ENCODE peak calls at places on chromosomes 16 and 17, in ten cellular contexts. One of them, this sample, is unnamed. For H3K4me1, the result is how much of the 10 kb centered on the place peaks cover.

GRCh38 chr17:72135546-72136325 is 14.9 kb downstream of the SOX9 start:
- DNase-seq in hepatocyte: no peak
- DNase-seq in right lobe of liver: no peak
- DNase-seq in CD8-positive, alpha-beta T cell: no peak
- DNase-seq in prostate gland: no peak
- DNase-seq in ascending aorta: no peak
- DNase-seq in sigmoid colon: no peak
- DNase-seq in thoracic aorta: no peak
- DNase-seq in suprapubic skin: no peak
- DNase-seq in breast epithelium: no peak
- DNase-seq in this sample: no peak

GRCh38 chr16:66927918-66928649 is 2.7 kb upstream of the RRAD start:
- DNase-seq in hepatocyte: no peak
- DNase-seq in right lobe of liver: peak
- DNase-seq in suprapubic skin: no peak
- DNase-seq in CD8-positive, alpha-beta T cell: no peak
- DNase-seq in breast epithelium: no peak
- DNase-seq in thoracic aorta: no peak
- DNase-seq in ascending aorta: no peak
- DNase-seq in prostate gland: no peak
- DNase-seq in sigmoid colon: no peak
- DNase-seq in this sample: no peak

GRCh38 chr17:18319604-18320256 is 4.6 kb downstream of the SMCR8 start:
- DNase-seq in prostate gland: peak
- DNase-seq in sigmoid colon: peak
- DNase-seq in hepatocyte: peak
- DNase-seq in CD8-positive, alpha-beta T cell: no peak
- DNase-seq in thoracic aorta: no peak
- DNase-seq in suprapubic skin: no peak
- DNase-seq in ascending aorta: no peak
- DNase-seq in breast epithelium: no peak
- DNase-seq in right lobe of liver: no peak
- DNase-seq in this sample: no peak

GRCh38 chr16:30434852-30435251 is 5.0 kb upstream of the DCTPP1 start:
- DNase-seq in suprapubic skin: no peak
- DNase-seq in hepatocyte: no peak
- DNase-seq in ascending aorta: no peak
- DNase-seq in prostate gland: no peak
- DNase-seq in breast epithelium: no peak
- DNase-seq in sigmoid colon: no peak
- DNase-seq in right lobe of liver: no peak
- DNase-seq in CD8-positive, alpha-beta T cell: no peak
- DNase-seq in thoracic aorta: no peak
- DNase-seq in this sample: no peak

GRCh38 chr17:2595736-2596135 is 2.3 kb downstream of the PAFAH1B1 start:
- DNase-seq in sigmoid colon: no peak
- DNase-seq in thoracic aorta: no peak
- DNase-seq in right lobe of liver: no peak
- DNase-seq in breast epithelium: no peak
- DNase-seq in ascending aorta: no peak
- DNase-seq in hepatocyte: no peak
- DNase-seq in suprapubic skin: no peak
- DNase-seq in prostate gland: no peak
- DNase-seq in CD8-positive, alpha-beta T cell: no peak
- DNase-seq in this sample: no peak

GRCh38 chr16:3879887-3880564 is 487 bp downstream of the CREBBP start:
- DNase-seq in sigmoid colon: peak
- DNase-seq in breast epithelium: peak
- DNase-seq in ascending aorta: peak
- DNase-seq in CD8-positive, alpha-beta T cell: peak
- DNase-seq in prostate gland: peak
- DNase-seq in suprapubic skin: peak
- DNase-seq in right lobe of liver: peak
- DNase-seq in thoracic aorta: no peak
- DNase-seq in hepatocyte: peak
- DNase-seq in this sample: peak

GRCh38 chr16:46830417-46830901 is 521 bp downstream of the C16orf87 start:
- DNase-seq in CD8-positive, alpha-beta T cell: no peak
- DNase-seq in thoracic aorta: no peak
- DNase-seq in right lobe of liver: peak
- DNase-seq in hepatocyte: peak
- DNase-seq in ascending aorta: peak
- DNase-seq in sigmoid colon: no peak
- DNase-seq in prostate gland: peak
- DNase-seq in suprapubic skin: peak
- DNase-seq in breast epithelium: no peak
- DNase-seq in this sample: no peak

GRCh38 chr16:1313721-1314120 is 4.3 kb downstream of the UBE2I start:
- DNase-seq in sigmoid colon: no peak
- DNase-seq in suprapubic skin: no peak
- DNase-seq in right lobe of liver: no peak
- DNase-seq in breast epithelium: no peak
- DNase-seq in hepatocyte: no peak
- DNase-seq in CD8-positive, alpha-beta T cell: no peak
- DNase-seq in ascending aorta: no peak
- DNase-seq in thoracic aorta: no peak
- DNase-seq in prostate gland: no peak
- DNase-seq in this sample: no peak

GRCh38 chr16:46607529-46607928 is 13.7 kb downstream of the SHCBP1 start:
- DNase-seq in thoracic aorta: no peak
- DNase-seq in right lobe of liver: no peak
- DNase-seq in prostate gland: no peak
- DNase-seq in CD8-positive, alpha-beta T cell: no peak
- DNase-seq in sigmoid colon: no peak
- DNase-seq in ascending aorta: no peak
- DNase-seq in hepatocyte: peak
- DNase-seq in suprapubic skin: no peak
- DNase-seq in breast epithelium: no peak
- DNase-seq in this sample: no peak

GRCh38 chr16:81502396-81503060 is 57.9 kb downstream of the CMIP start:
- DNase-seq in CD8-positive, alpha-beta T cell: no peak
- DNase-seq in hepatocyte: no peak
- DNase-seq in ascending aorta: no peak
- DNase-seq in prostate gland: no peak
- DNase-seq in sigmoid colon: no peak
- DNase-seq in thoracic aorta: no peak
- DNase-seq in suprapubic skin: no peak
- DNase-seq in right lobe of liver: no peak
- DNase-seq in breast epithelium: no peak
- DNase-seq in this sample: no peak

GRCh38 chr17:50195196-50195865 is 6.1 kb downstream of the COL1A1 start:
- DNase-seq in right lobe of liver: no peak
- DNase-seq in sigmoid colon: no peak
- DNase-seq in breast epithelium: no peak
- DNase-seq in hepatocyte: no peak
- DNase-seq in suprapubic skin: no peak
- DNase-seq in CD8-positive, alpha-beta T cell: no peak
- DNase-seq in prostate gland: no peak
- DNase-seq in ascending aorta: no peak
- DNase-seq in thoracic aorta: no peak
- DNase-seq in this sample: peak

GRCh38 chr16:74585846-74586392 is 21.0 kb downstream of the GLG1 start:
- DNase-seq in thoracic aorta: no peak
- DNase-seq in ascending aorta: no peak
- DNase-seq in breast epithelium: no peak
- DNase-seq in sigmoid colon: no peak
- DNase-seq in hepatocyte: no peak
- DNase-seq in CD8-positive, alpha-beta T cell: no peak
- DNase-seq in prostate gland: no peak
- DNase-seq in right lobe of liver: no peak
- DNase-seq in suprapubic skin: no peak
- DNase-seq in this sample: no peak

GRCh38 chr16:84832488-84833141 is 12.8 kb downstream of the CRISPLD2 start:
- DNase-seq in right lobe of liver: peak
- DNase-seq in suprapubic skin: peak
- DNase-seq in CD8-positive, alpha-beta T cell: no peak
- DNase-seq in ascending aorta: peak
- DNase-seq in prostate gland: peak
- DNase-seq in breast epithelium: peak
- DNase-seq in thoracic aorta: peak
- DNase-seq in sigmoid colon: peak
- DNase-seq in hepatocyte: peak
- DNase-seq in this sample: peak

GRCh38 chr17:77735341-77736206 is 222.9 kb upstream of the TNRC6C start:
- DNase-seq in CD8-positive, alpha-beta T cell: no peak
- DNase-seq in sigmoid colon: peak
- DNase-seq in suprapubic skin: peak
- DNase-seq in breast epithelium: no peak
- DNase-seq in ascending aorta: peak
- DNase-seq in hepatocyte: peak
- DNase-seq in right lobe of liver: no peak
- DNase-seq in thoracic aorta: peak
- DNase-seq in prostate gland: no peak
- DNase-seq in this sample: peak
- H3K27ac ChIP-seq in CD8-positive, alpha-beta T cell: no peak
- H3K27ac ChIP-seq in sigmoid colon: peak
- H3K27ac ChIP-seq in suprapubic skin: peak
- H3K27ac ChIP-seq in breast epithelium: peak
- H3K27ac ChIP-seq in ascending aorta: peak
- H3K27ac ChIP-seq in hepatocyte: peak
- H3K27ac ChIP-seq in right lobe of liver: no peak
- H3K27ac ChIP-seq in thoracic aorta: peak
- H3K27ac ChIP-seq in prostate gland: peak
- H3K27ac ChIP-seq in this sample: peak

DNA sequence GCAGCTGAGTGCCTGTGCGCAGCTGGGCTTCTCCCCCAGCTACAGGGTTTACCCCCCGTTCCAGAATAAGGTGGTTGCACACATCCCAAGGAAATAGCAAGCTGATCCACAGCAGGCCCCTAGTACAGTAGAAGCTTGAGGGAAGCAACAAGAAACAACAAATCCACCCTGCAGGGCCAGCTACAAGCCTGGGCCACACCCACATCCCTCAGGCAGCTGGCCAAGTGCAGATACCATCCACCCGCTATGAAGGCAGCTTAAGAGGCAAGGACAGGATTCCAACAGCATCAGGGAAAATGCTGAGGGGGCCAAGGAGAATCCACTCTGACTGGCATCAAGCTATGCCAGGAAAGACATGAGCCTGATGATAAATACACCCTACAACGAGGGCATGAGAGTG is 66.9 kb upstream of the RCVRN start:
- DNase-seq in breast epithelium: peak
- DNase-seq in CD8-positive, alpha-beta T cell: no peak
- DNase-seq in right lobe of liver: no peak
- DNase-seq in suprapubic skin: no peak
- DNase-seq in thoracic aorta: no peak
- DNase-seq in ascending aorta: peak
- DNase-seq in hepatocyte: peak
- DNase-seq in prostate gland: peak
- DNase-seq in sigmoid colon: peak
- DNase-seq in this sample: peak
- H3K4me1 ChIP-seq in breast epithelium: under half
- H3K4me1 ChIP-seq in CD8-positive, alpha-beta T cell: under half
- H3K4me1 ChIP-seq in right lobe of liver: under half
- H3K4me1 ChIP-seq in suprapubic skin: under half
- H3K4me1 ChIP-seq in thoracic aorta: under half
- H3K4me1 ChIP-seq in ascending aorta: under half
- H3K4me1 ChIP-seq in hepatocyte: under half
- H3K4me1 ChIP-seq in prostate gland: under half
- H3K4me1 ChIP-seq in sigmoid colon: under half
- H3K4me1 ChIP-seq in this sample: under half

DNA sequence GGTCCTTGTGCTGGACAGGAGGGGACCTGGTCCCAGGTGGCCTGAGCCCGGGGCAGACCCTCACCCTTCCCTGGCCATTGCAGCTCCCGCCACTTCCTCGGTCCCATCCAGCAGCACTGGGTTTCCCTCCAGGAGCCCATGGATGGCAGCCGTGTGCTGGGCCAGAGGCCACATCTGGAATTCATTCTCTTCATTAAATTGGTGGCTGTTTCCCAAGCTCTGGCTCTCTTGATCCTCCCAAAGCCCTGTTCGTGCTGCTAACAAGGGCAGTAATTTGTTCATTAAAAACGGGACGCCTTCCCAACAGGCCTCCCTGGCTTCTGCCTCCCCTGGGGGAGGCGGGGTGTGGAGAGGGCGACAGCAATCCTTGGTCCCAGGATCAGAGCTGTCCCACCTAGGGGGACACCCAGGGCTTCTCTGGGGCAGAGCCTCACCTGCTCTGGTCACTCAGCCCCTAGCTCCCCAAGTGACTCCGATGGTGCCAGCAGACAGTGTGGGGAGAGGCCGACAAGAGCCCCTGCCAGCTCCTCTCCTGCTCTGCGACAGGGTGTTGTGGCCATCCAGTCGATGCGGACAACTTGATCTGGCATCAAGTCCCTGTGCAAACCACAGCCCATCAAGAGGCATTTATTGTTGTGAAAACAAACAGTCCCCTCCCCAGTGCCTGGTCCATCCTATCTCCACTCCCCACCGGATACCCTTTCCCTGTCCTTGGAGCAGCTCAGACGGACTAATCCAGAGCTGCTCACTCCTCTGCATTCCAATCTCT is 44.0 kb downstream of the SDK2 start:
- DNase-seq in ascending aorta: no peak
- DNase-seq in CD8-positive, alpha-beta T cell: no peak
- DNase-seq in suprapubic skin: no peak
- DNase-seq in prostate gland: no peak
- DNase-seq in hepatocyte: no peak
- DNase-seq in sigmoid colon: no peak
- DNase-seq in breast epithelium: no peak
- DNase-seq in right lobe of liver: no peak
- DNase-seq in thoracic aorta: no peak
- DNase-seq in this sample: no peak
- TF ChIP-seq CTCF in ascending aorta: no peak
- TF ChIP-seq CTCF in CD8-positive, alpha-beta T cell: no peak
- TF ChIP-seq CTCF in suprapubic skin: no peak
- TF ChIP-seq CTCF in prostate gland: no peak
- TF ChIP-seq CTCF in hepatocyte: peak
- TF ChIP-seq CTCF in sigmoid colon: no peak
- TF ChIP-seq CTCF in breast epithelium: no peak
- TF ChIP-seq CTCF in right lobe of liver: no peak
- TF ChIP-seq CTCF in thoracic aorta: no peak
- TF ChIP-seq CTCF in this sample: no peak

GRCh38 chr16:56741399-56741798 is 11.5 kb downstream of the NUP93 start:
- DNase-seq in ascending aorta: no peak
- DNase-seq in breast epithelium: no peak
- DNase-seq in prostate gland: no peak
- DNase-seq in thoracic aorta: no peak
- DNase-seq in CD8-positive, alpha-beta T cell: no peak
- DNase-seq in hepatocyte: no peak
- DNase-seq in sigmoid colon: no peak
- DNase-seq in suprapubic skin: no peak
- DNase-seq in right lobe of liver: no peak
- DNase-seq in this sample: no peak
- H3K27ac ChIP-seq in ascending aorta: no peak
- H3K27ac ChIP-seq in breast epithelium: no peak
- H3K27ac ChIP-seq in prostate gland: no peak
- H3K27ac ChIP-seq in thoracic aorta: no peak
- H3K27ac ChIP-seq in CD8-positive, alpha-beta T cell: no peak
- H3K27ac ChIP-seq in hepatocyte: peak
- H3K27ac ChIP-seq in sigmoid colon: no peak
- H3K27ac ChIP-seq in suprapubic skin: no peak
- H3K27ac ChIP-seq in right lobe of liver: no peak
- H3K27ac ChIP-seq in this sample: no peak

GRCh38 chr17:38425744-38426143 is 2.5 kb upstream of the ARHGAP23 start:
- DNase-seq in hepatocyte: no peak
- DNase-seq in CD8-positive, alpha-beta T cell: no peak
- DNase-seq in ascending aorta: peak
- DNase-seq in breast epithelium: no peak
- DNase-seq in thoracic aorta: no peak
- DNase-seq in suprapubic skin: no peak
- DNase-seq in sigmoid colon: peak
- DNase-seq in right lobe of liver: peak
- DNase-seq in prostate gland: no peak
- DNase-seq in this sample: no peak
- H3K4me1 ChIP-seq in hepatocyte: under half
- H3K4me1 ChIP-seq in CD8-positive, alpha-beta T cell: under half
- H3K4me1 ChIP-seq in ascending aorta: half or more
- H3K4me1 ChIP-seq in breast epithelium: under half
- H3K4me1 ChIP-seq in thoracic aorta: under half
- H3K4me1 ChIP-seq in suprapubic skin: under half
- H3K4me1 ChIP-seq in sigmoid colon: half or more
- H3K4me1 ChIP-seq in right lobe of liver: under half
- H3K4me1 ChIP-seq in prostate gland: under half
- H3K4me1 ChIP-seq in this sample: half or more

This sample was measured in tibial artery.